ENCODE peak calls at places on chromosomes 11 and 22, in four cellular contexts. Q is tibial artery, F is left ventricle myocardium inferior, D is lower leg skin. R is an unnamed sample.
A peak's percentile ranks its signal among the peaks of the same experiment; 100 is the strongest.

GRCh38 chr11:26730711-26731460 is 9.0 kb upstream of the SLC5A12 start:
- DNase-seq in D (no peak), F (no peak), Q (no peak), R (no peak)

GRCh38 chr11:32796425-32796824 is 2.0 kb upstream of the CCDC73 start:
- DNase-seq in F (no peak), D (no peak), Q (no peak), R (no peak)

GRCh38 chr22:50482107-50483074 is 1.0 kb downstream of the ADM2 start:
- DNase-seq in F (no peak), D (no peak), Q (no peak), R (no peak)

GRCh38 chr22:47395481-47395880 is 633.0 kb downstream of the TBC1D22A start:
- DNase-seq in Q (peak; percentile 28), D (no peak), F (no peak), R (no peak)

GRCh38 chr11:12893787-12894672 is 115.1 kb upstream of the RASSF10 start:
- DNase-seq in F (peak; percentile 54), Q (peak; percentile 75), D (peak; percentile 61), R (peak; percentile 76)

GRCh38 chr11:73176145-73176891 is 34.2 kb upstream of the FCHSD2 start:
- DNase-seq in D (no peak), Q (no peak), F (no peak), R (no peak)

GRCh38 chr11:44356351-44356750 is 46.4 kb upstream of the ALX4 start:
- DNase-seq in D (no peak), Q (no peak), F (no peak), R (no peak)

GRCh38 chr11:64258356-64258755 is 7.0 kb downstream of the PLCB3 start:
- DNase-seq in Q (no peak), D (no peak), F (no peak), R (no peak)

GRCh38 chr11:110000045-110000502 is 93.1 kb upstream of the ZC3H12C start:
- DNase-seq in D (no peak), Q (no peak), F (no peak), R (no peak)

GRCh38 chr11:82857145-82857544 is 43.1 kb downstream of the PRCP start:
- DNase-seq in D (no peak), Q (no peak), F (no peak), R (no peak)

GRCh38 chr22:49906799-49907290 is 11.4 kb downstream of the ALG12 start:
- DNase-seq in F (no peak), D (no peak), Q (no peak), R (no peak)

DNA sequence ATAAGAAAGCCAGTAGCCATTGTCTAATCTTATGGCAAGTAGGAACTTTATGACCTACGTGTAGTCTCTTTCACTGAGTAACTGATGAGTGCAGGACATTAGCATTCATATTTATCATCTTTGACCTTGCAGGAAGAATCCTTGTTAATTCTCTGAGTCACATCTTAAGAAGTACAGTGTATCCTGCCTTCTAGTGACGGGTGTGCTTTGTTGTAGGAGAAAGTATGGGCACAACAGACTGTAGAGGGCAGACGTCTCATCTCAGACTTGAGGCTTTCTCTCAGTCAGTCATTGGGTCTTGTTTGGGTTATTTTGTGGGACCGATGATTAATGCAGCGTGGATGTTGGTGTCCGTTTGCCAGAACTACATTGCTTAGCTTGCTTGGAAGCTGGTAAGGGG is 6.8 kb downstream of the RNF214 start:
- DNase-seq in F (no peak), D (no peak), Q (no peak), R (no peak)
- TF ChIP-seq CTCF in F (no peak), D (no peak), Q (no peak), R (no peak)

DNA sequence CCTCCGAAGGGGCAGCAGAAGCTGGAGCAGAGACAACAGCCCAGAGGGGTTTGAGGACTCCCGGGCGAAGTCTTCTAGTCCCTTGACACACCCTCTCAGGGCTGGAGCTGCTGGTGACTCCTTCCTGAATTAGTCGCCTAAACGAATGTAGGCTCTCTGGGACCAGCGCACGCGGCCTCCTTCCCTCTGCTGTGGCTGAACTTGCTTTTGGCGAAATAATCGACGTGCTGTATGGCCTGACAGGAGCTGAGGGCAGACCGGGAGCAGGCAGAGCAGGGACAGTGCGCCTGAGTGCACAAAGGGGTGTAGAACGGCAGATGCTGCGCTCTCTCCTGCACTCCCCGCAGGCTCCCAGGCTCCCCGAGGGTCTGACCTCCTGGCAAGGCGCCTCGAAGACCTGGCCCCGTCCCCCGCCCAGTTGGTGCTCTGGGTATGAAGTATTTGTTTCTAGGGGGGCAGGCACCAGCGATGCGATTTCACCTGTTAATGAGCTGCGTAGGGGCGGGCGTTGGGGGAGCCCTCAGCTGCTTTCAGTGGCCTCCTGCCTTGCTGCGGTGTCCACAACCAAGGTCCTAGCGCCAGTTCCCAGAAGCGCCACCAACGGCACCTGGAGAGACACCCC is 5.3 kb downstream of the SLC17A6 start:
- DNase-seq in F (no peak), D (no peak), Q (no peak), R (no peak)
- H3K4me3 ChIP-seq in F (no peak overlapping the region), D (no peak overlapping the region), Q (no peak overlapping the region), R (no peak overlapping the region)

DNA sequence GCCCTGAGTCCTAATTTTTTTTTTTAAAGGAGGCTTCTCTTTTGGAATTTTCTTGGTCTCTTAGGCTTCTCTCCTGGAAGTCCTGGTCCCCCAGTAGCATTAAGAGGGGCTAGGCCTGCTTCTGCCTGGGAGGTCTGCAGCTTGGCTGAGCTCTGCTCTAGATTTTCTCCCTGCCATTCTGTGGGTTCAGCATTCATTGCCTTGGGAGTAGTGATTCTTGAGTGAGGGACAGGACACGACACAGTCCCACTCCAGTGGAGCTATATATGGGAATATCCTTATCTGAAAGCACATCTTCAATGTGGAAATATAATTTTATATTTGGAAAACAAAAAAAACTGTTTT is 3.7 kb downstream of the IGSF22 start:
- DNase-seq in F (no peak), Q (no peak), D (no peak), R (no peak)
- TF ChIP-seq CTCF in F (peak; percentile 27), Q (no peak), D (no peak), R (no peak)

GRCh38 chr11:1918436-1919315 is 827 bp upstream of the TNNT3 start:
- DNase-seq in F (no peak), D (no peak), Q (no peak), R (no peak)

GRCh38 chr11:1920128-1920908 is 815 bp downstream of the TNNT3 start:
- DNase-seq in Q (no peak), F (no peak), D (no peak), R (no peak)

GRCh38 chr11:1920909-1921575 is 1.5 kb downstream of the TNNT3 start:
- DNase-seq in D (no peak), F (no peak), Q (no peak), R (no peak)

GRCh38 chr11:1917523-1918435 is 1.7 kb upstream of the TNNT3 start:
- DNase-seq in D (no peak), F (no peak), Q (no peak), R (no peak)

DNA sequence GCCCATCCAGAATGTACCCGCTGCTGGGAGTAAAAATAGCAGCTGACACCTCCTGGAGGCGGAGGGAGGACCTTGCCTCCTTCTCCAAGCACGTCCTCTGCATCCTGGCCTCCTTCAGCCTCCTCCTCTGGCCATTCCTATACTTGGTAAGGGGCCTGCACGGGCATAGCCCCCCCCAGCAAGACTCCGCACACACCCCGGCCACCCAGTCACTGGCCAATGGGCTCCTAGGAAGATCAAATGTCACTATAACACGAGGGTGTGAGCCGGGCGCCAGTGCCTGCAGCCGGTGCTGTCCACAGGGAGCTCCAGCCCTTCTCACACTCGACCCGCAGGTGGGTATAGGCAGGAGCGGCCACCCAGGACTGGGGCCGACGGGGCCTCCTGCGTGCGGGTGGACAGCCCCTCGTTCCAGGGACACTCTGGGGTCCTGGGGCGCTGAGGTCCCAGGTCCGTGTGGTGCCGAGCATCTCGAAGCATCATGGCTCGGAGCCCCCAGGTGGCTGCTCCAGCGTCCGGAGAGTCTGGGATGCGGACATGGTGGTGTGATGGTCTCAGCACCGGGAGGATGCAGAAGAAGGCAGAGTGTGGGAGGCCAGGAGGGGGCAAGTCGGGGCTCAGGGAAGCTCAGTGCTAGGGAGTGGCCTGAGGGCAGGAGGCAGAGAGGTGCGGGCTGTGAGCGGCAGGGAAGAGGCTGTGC is at the start of gene TNNT3:
- DNase-seq in F (no peak), D (no peak), Q (peak; percentile 65), R (no peak)
- H3K4me3 ChIP-seq in F (peak within 1 kb of the TSS; percentile 59), D (no peak within 1 kb of the TSS), Q (no peak within 1 kb of the TSS), R (no peak within 1 kb of the TSS)

GRCh38 chr22:43851058-43851978 is 11.0 kb downstream of the SULT4A1 start:
- DNase-seq in F (no peak), D (no peak), Q (no peak), R (no peak)
- TF ChIP-seq CTCF in F (no peak), D (no peak), Q (no peak), R (no peak)

DNA sequence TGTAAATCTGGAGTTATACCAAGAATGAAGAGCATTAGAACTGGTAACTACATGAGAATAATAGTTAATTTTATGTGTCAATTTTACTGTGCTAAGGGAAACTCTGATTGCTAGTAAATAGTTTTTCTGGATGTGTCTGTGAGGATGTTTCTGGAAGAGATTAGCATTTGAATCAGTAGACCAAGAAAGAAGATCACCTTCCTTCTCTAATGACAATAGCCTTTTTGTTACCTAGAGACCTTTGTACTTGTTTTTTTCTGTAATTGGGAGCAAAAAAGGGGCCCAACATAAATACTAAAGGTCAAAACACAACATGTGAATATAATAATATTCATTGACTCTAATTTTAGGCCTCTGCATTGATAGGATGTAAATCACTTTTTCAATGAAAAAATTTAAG is 100.6 kb downstream of the DLG2 start:
- DNase-seq in F (no peak), D (no peak), Q (no peak), R (no peak)
- H3K4me3 ChIP-seq in F (no peak overlapping the region), D (no peak overlapping the region), Q (no peak overlapping the region), R (no peak overlapping the region)

R was measured in tibial nerve.